ENCODE peak calls at places on chromosomes 6 and 20, in five cellular contexts. U is nucleus accumbens; D is stimulated activated CD8-positive, alpha-beta memory T cell treated with anti-CD3 and anti-CD28 coated beads, Interleukin-2, amount 100 ng/mL, for 48 hours; M is RWPE1; G is brain microvascular endothelial cell. I is an unnamed sample.

GRCh38 chr6:139742671-139743070 is 368.2 kb upstream of the CITED2 start:
- DNase-seq in M (no peak), U (no peak), D (no peak), G (no peak), I (no peak)

GRCh38 chr20:10622657-10623418 is 51.0 kb downstream of the JAG1 start:
- DNase-seq in M (no peak), U (no peak), D (no peak), G (peak), I (no peak)

GRCh38 chr6:90156861-90157260 is 139.8 kb downstream of the BACH2 start:
- DNase-seq in G (no peak), M (peak), U (no peak), D (no peak), I (no peak)

GRCh38 chr6:157597461-157598312 is 216.7 kb downstream of the ZDHHC14 start:
- DNase-seq in D (peak), U (peak), M (peak), G (peak), I (peak)

GRCh38 chr6:43973351-43973750 is 153.9 kb downstream of the MRPL14 start:
- DNase-seq in D (no peak), M (no peak), U (no peak), G (no peak), I (no peak)

GRCh38 chr6:43846556-43846955 is 76.5 kb downstream of the VEGFA start:
- DNase-seq in U (no peak), M (no peak), G (no peak), D (no peak), I (no peak)

GRCh38 chr6:163956571-163957407 is 542.3 kb downstream of the QKI start:
- DNase-seq in D (peak), U (peak), G (peak), M (peak), I (peak)

GRCh38 chr20:58228103-58228483 is 360 bp downstream of the ANKRD60 start:
- DNase-seq in M (no peak), G (no peak), D (no peak), U (no peak), I (no peak)

GRCh38 chr20:25148181-25148981 is 47.1 kb upstream of the ENTPD6 start:
- DNase-seq in G (peak), U (no peak), D (peak), M (peak), I (no peak)

GRCh38 chr6:166989427-166990034 is 9.7 kb upstream of the CEP43 start:
- DNase-seq in U (no peak), G (no peak), D (no peak), M (no peak), I (no peak)

GRCh38 chr6:47097092-47097945 is 55.2 kb upstream of the ADGRF1 start:
- DNase-seq in D (no peak), M (peak), G (peak), U (peak), I (peak)

GRCh38 chr6:70474751-70475150 is 61.4 kb downstream of the FAM135A start:
- DNase-seq in M (no peak), D (no peak), G (peak), U (no peak), I (no peak)

GRCh38 chr6:37127961-37128862 is 41.7 kb upstream of the PIM1 start:
- DNase-seq in M (no peak), G (peak), U (no peak), D (no peak), I (no peak)

GRCh38 chr6:49409951-49410542 is 53.0 kb downstream of the MMUT start:
- DNase-seq in D (peak), U (peak), G (peak), M (peak), I (peak)

GRCh38 chr20:1509237-1509636 is 18.0 kb upstream of the SIRPB2 start:
- DNase-seq in D (no peak), G (peak), U (no peak), M (no peak), I (peak)

GRCh38 chr6:42320762-42321161 is 103.1 kb upstream of the MRPS10 start:
- DNase-seq in U (no peak), G (peak), M (peak), D (no peak), I (no peak)

GRCh38 chr6:156794963-156795362 is 17.8 kb downstream of the ARID1B start:
- DNase-seq in G (no peak), U (no peak), D (no peak), M (no peak), I (no peak)

GRCh38 chr6:69456086-69456485 is 340.7 kb downstream of the LMBRD1 start:
- DNase-seq in U (no peak), D (no peak), G (no peak), M (no peak), I (no peak)

GRCh38 chr6:10531513-10531912 is 10.4 kb downstream of the GCNT2 start:
- DNase-seq in G (no peak), M (no peak), U (no peak), D (no peak), I (no peak)

GRCh38 chr6:139475231-139475630 is 100.8 kb upstream of the CITED2 start:
- DNase-seq in U (no peak), G (no peak), D (no peak), M (no peak), I (no peak)

GRCh38 chr6:34580707-34581560 is 24.8 kb upstream of the SPDEF start:
- DNase-seq in U (no peak), G (no peak), M (no peak), D (no peak), I (no peak)

GRCh38 chr20:3135507-3136070 is 24.1 kb downstream of the FASTKD5 start:
- DNase-seq in D (no peak), M (no peak), G (peak), U (no peak), I (no peak)

GRCh38 chr6:155440758-155441157 is 14.9 kb downstream of the NOX3 start:
- DNase-seq in M (no peak), U (no peak), D (no peak), G (no peak), I (no peak)

GRCh38 chr20:62179162-62179504 is 3.7 kb upstream of the MTG2 start:
- DNase-seq in M (no peak), U (no peak), G (no peak), D (no peak), I (no peak)

GRCh38 chr20:15767636-15768369 is 805.4 kb downstream of the KIF16B start:
- DNase-seq in M (no peak), D (no peak), G (no peak), U (no peak), I (no peak)

GRCh38 chr6:36622901-36623546 is 28.9 kb downstream of the SRSF3 start:
- DNase-seq in M (no peak), G (no peak), D (no peak), U (no peak), I (no peak)

GRCh38 chr6:21500314-21500713 is 93.2 kb upstream of the SOX4 start:
- DNase-seq in M (no peak), U (no peak), D (no peak), G (no peak), I (no peak)

GRCh38 chr6:2447318-2447717 is 201.9 kb upstream of the GMDS start:
- DNase-seq in U (no peak), M (no peak), D (no peak), G (no peak), I (no peak)

GRCh38 chr6:118501816-118502568 is 46.1 kb upstream of the PLN start:
- DNase-seq in D (no peak), M (no peak), G (no peak), U (no peak), I (no peak)

GRCh38 chr6:17018425-17018824 is 83.4 kb upstream of the STMND1 start:
- DNase-seq in M (no peak), U (no peak), G (no peak), D (no peak), I (no peak)

GRCh38 chr6:150143521-150144293 is 863 bp downstream of the PPP1R14C start:
- DNase-seq in M (no peak), U (no peak), G (no peak), D (no peak), I (no peak)

GRCh38 chr20:15673206-15673605 is 900.0 kb downstream of the KIF16B start:
- DNase-seq in U (no peak), M (peak), G (peak), D (no peak), I (peak)

GRCh38 chr20:46987001-46987400 is 92.4 kb downstream of the EYA2 start:
- DNase-seq in M (no peak), U (no peak), D (no peak), G (no peak), I (no peak)

GRCh38 chr6:156780117-156780641 is 3.0 kb downstream of the ARID1B start:
- DNase-seq in D (no peak), M (peak), G (peak), U (peak), I (peak)

GRCh38 chr6:35367646-35368037 is 25.3 kb downstream of the PPARD start:
- DNase-seq in U (no peak), M (no peak), G (no peak), D (no peak), I (no peak)

GRCh38 chr20:58349586-58349985 is 39.4 kb upstream of the VAPB start:
- DNase-seq in U (no peak), G (peak), M (peak), D (no peak), I (peak)

GRCh38 chr6:133764011-133764812 is 124.7 kb upstream of the TCF21 start:
- DNase-seq in M (no peak), G (peak), D (no peak), U (no peak), I (no peak)

GRCh38 chr6:124819340-124819739 is 142.9 kb upstream of the RNF217 start:
- DNase-seq in D (no peak), M (no peak), U (no peak), G (no peak), I (no peak)

GRCh38 chr6:168118935-168119334 is 39.9 kb upstream of the FRMD1 start:
- DNase-seq in G (no peak), U (no peak), M (no peak), D (no peak), I (no peak)